ENCODE peak calls at places on chromosome 10, in nine cellular contexts. D is stimulated activated naive CD4-positive, alpha-beta T cell treated with Interleukin-2 at 50 U/mL for 16 hours; F is T-helper 2 cell; M is NCI-H460; P is ecto neural progenitor cell; T is left lobe of liver; H is AG09319; Y is endothelial cell; L is Calu3. O is an unnamed sample.

GRCh38 chr10:23293145-23293724 is 51.4 kb downstream of the C10orf67 start:
- DNase-seq in T (no peak), F (no peak), Y (peak), P (no peak), M (peak), L (peak), D (peak), H (no peak), O (peak)

GRCh38 chr10:24643679-24644209 is 79.9 kb downstream of the ARHGAP21 start:
- DNase-seq in T (no peak), Y (no peak), H (no peak), P (no peak), L (peak), F (no peak), D (no peak), M (no peak), O (no peak)

GRCh38 chr10:124009616-124010015 is 83.8 kb downstream of the CHST15 start:
- DNase-seq in P (no peak), Y (no peak), L (no peak), F (no peak), D (no peak), T (no peak), M (no peak), H (no peak), O (no peak)

GRCh38 chr10:14397069-14397468 is 66.3 kb upstream of the FRMD4A start:
- DNase-seq in L (peak), D (no peak), M (no peak), F (no peak), Y (no peak), H (peak), P (no peak), T (no peak), O (no peak)

GRCh38 chr10:71596759-71597158 is 122.8 kb downstream of the C10orf105 start:
- DNase-seq in P (no peak), L (no peak), D (no peak), Y (no peak), F (no peak), M (no peak), T (no peak), H (no peak), O (no peak)

GRCh38 chr10:34908472-34908871 is 93.4 kb upstream of the PARD3 start:
- DNase-seq in Y (no peak), T (no peak), M (no peak), H (peak), F (no peak), P (no peak), D (no peak), L (no peak), O (no peak)

GRCh38 chr10:12412671-12413368 is 63.5 kb downstream of the CAMK1D start:
- DNase-seq in M (no peak), H (no peak), D (peak), P (no peak), L (no peak), F (peak), Y (no peak), T (no peak), O (no peak)

GRCh38 chr10:127033569-127034175 is 128.4 kb downstream of the DOCK1 start:
- DNase-seq in P (peak), D (no peak), F (no peak), H (no peak), L (no peak), T (peak), M (no peak), Y (no peak), O (no peak)

GRCh38 chr10:99966306-99966705 is 43.4 kb downstream of the DNMBP start:
- DNase-seq in L (peak), M (no peak), H (no peak), F (no peak), Y (no peak), P (no peak), D (no peak), T (no peak), O (no peak)

GRCh38 chr10:43735907-43736306 is 87.2 kb upstream of the ZNF32 start:
- DNase-seq in D (no peak), H (no peak), M (no peak), Y (no peak), P (no peak), T (no peak), L (no peak), F (no peak), O (no peak)

GRCh38 chr10:2962194-2962593 is 105.2 kb upstream of the PFKP start:
- DNase-seq in H (no peak), M (no peak), Y (no peak), L (no peak), P (no peak), D (no peak), F (no peak), T (no peak), O (no peak)

GRCh38 chr10:73997479-73997805 is 474 bp upstream of the VCL start:
- DNase-seq in F (no peak), Y (no peak), L (no peak), P (no peak), H (no peak), D (peak), T (no peak), M (no peak), O (peak)